ENCODE peak calls at places on chromosomes 3 and 15, in eight cellular contexts. One of them, this sample, is unnamed.

GRCh38 chr15:85766007-85766831 is 28.5 kb downstream of the KLHL25 start:
- DNase-seq in PC-9: no peak
- DNase-seq in H9: no peak
- DNase-seq in breast epithelium: no peak
- DNase-seq in GM13976: no peak
- DNase-seq in hepatocyte: peak; percentile 54
- DNase-seq in colonic mucosa: no peak
- DNase-seq in mammary epithelial cell: no peak
- DNase-seq in this sample: no peak

GRCh38 chr3:69763976-69764851 is 24.9 kb downstream of the MITF start:
- DNase-seq in PC-9: no peak
- DNase-seq in H9: no peak
- DNase-seq in breast epithelium: no peak
- DNase-seq in GM13976: peak; percentile 10
- DNase-seq in hepatocyte: no peak
- DNase-seq in colonic mucosa: no peak
- DNase-seq in mammary epithelial cell: no peak
- DNase-seq in this sample: no peak

GRCh38 chr15:101618861-101619614 is 33.1 kb downstream of the TM2D3 start:
- DNase-seq in PC-9: no peak
- DNase-seq in H9: no peak
- DNase-seq in breast epithelium: no peak
- DNase-seq in GM13976: no peak
- DNase-seq in hepatocyte: no peak
- DNase-seq in colonic mucosa: no peak
- DNase-seq in mammary epithelial cell: no peak
- DNase-seq in this sample: no peak

GRCh38 chr15:81311834-81312459 is 12.0 kb downstream of the STARD5 start:
- DNase-seq in PC-9: no peak
- DNase-seq in H9: no peak
- DNase-seq in breast epithelium: no peak
- DNase-seq in GM13976: no peak
- DNase-seq in hepatocyte: no peak
- DNase-seq in colonic mucosa: no peak
- DNase-seq in mammary epithelial cell: no peak
- DNase-seq in this sample: no peak

GRCh38 chr3:120693439-120694172 is 11.6 kb upstream of the HGD start:
- DNase-seq in PC-9: peak; percentile 62
- DNase-seq in H9: no peak
- DNase-seq in breast epithelium: no peak
- DNase-seq in GM13976: no peak
- DNase-seq in hepatocyte: peak; percentile 40
- DNase-seq in colonic mucosa: no peak
- DNase-seq in mammary epithelial cell: peak; percentile 27
- DNase-seq in this sample: no peak

GRCh38 chr3:114383875-114384557 is 90.2 kb downstream of the TIGIT start:
- DNase-seq in PC-9: peak; percentile 38
- DNase-seq in H9: peak; percentile 78
- DNase-seq in breast epithelium: peak; percentile 72
- DNase-seq in GM13976: peak; percentile 55
- DNase-seq in hepatocyte: peak; percentile 88
- DNase-seq in colonic mucosa: peak; percentile 81
- DNase-seq in mammary epithelial cell: peak; percentile 66
- DNase-seq in this sample: peak; percentile 40

GRCh38 chr3:134356411-134357040 is 17.7 kb downstream of the AMOTL2 start:
- DNase-seq in PC-9: no peak
- DNase-seq in H9: no peak
- DNase-seq in breast epithelium: no peak
- DNase-seq in GM13976: no peak
- DNase-seq in hepatocyte: no peak
- DNase-seq in colonic mucosa: no peak
- DNase-seq in mammary epithelial cell: no peak
- DNase-seq in this sample: no peak

GRCh38 chr3:74409066-74409465 is 205.4 kb downstream of the CNTN3 start:
- DNase-seq in PC-9: no peak
- DNase-seq in H9: no peak
- DNase-seq in breast epithelium: no peak
- DNase-seq in GM13976: no peak
- DNase-seq in hepatocyte: no peak
- DNase-seq in colonic mucosa: no peak
- DNase-seq in mammary epithelial cell: peak; percentile 49
- DNase-seq in this sample: no peak

GRCh38 chr15:62906627-62907026 is 135.9 kb upstream of the TPM1 start:
- DNase-seq in PC-9: no peak
- DNase-seq in H9: no peak
- DNase-seq in breast epithelium: no peak
- DNase-seq in GM13976: no peak
- DNase-seq in hepatocyte: no peak
- DNase-seq in colonic mucosa: no peak
- DNase-seq in mammary epithelial cell: no peak
- DNase-seq in this sample: no peak

GRCh38 chr3:119301001-119301400 is 6.8 kb downstream of the ARHGAP31 start:
- DNase-seq in PC-9: no peak
- DNase-seq in H9: no peak
- DNase-seq in breast epithelium: peak; percentile 57
- DNase-seq in GM13976: no peak
- DNase-seq in hepatocyte: no peak
- DNase-seq in colonic mucosa: no peak
- DNase-seq in mammary epithelial cell: no peak
- DNase-seq in this sample: no peak

GRCh38 chr3:127038476-127038875 is 55.6 kb downstream of the PLXNA1 start:
- DNase-seq in PC-9: no peak
- DNase-seq in H9: no peak
- DNase-seq in breast epithelium: no peak
- DNase-seq in GM13976: no peak
- DNase-seq in hepatocyte: no peak
- DNase-seq in colonic mucosa: no peak
- DNase-seq in mammary epithelial cell: no peak
- DNase-seq in this sample: no peak

GRCh38 chr3:156681003-156681402 is 6.6 kb downstream of the TIPARP start:
- DNase-seq in PC-9: peak; percentile 99
- DNase-seq in H9: peak; percentile 46
- DNase-seq in breast epithelium: peak; percentile 69
- DNase-seq in GM13976: no peak
- DNase-seq in hepatocyte: peak; percentile 73
- DNase-seq in colonic mucosa: no peak
- DNase-seq in mammary epithelial cell: peak; percentile 97
- DNase-seq in this sample: no peak

GRCh38 chr3:71406945-71407629 is 176.4 kb downstream of the FOXP1 start:
- DNase-seq in PC-9: no peak
- DNase-seq in H9: no peak
- DNase-seq in breast epithelium: no peak
- DNase-seq in GM13976: no peak
- DNase-seq in hepatocyte: no peak
- DNase-seq in colonic mucosa: no peak
- DNase-seq in mammary epithelial cell: no peak
- DNase-seq in this sample: no peak

GRCh38 chr3:192914873-192915272 is 2.8 kb downstream of the MB21D2 start:
- DNase-seq in PC-9: no peak
- DNase-seq in H9: no peak
- DNase-seq in breast epithelium: no peak
- DNase-seq in GM13976: no peak
- DNase-seq in hepatocyte: no peak
- DNase-seq in colonic mucosa: no peak
- DNase-seq in mammary epithelial cell: no peak
- DNase-seq in this sample: no peak

GRCh38 chr3:17518189-17519059 is 224.0 kb downstream of the TBC1D5 start:
- DNase-seq in PC-9: no peak
- DNase-seq in H9: peak; percentile 55
- DNase-seq in breast epithelium: no peak
- DNase-seq in GM13976: no peak
- DNase-seq in hepatocyte: no peak
- DNase-seq in colonic mucosa: no peak
- DNase-seq in mammary epithelial cell: no peak
- DNase-seq in this sample: no peak

GRCh38 chr3:147360936-147361670 is 45.2 kb downstream of the ZIC4 start:
- DNase-seq in PC-9: no peak
- DNase-seq in H9: peak; percentile 65
- DNase-seq in breast epithelium: no peak
- DNase-seq in GM13976: no peak
- DNase-seq in hepatocyte: peak; percentile 29
- DNase-seq in colonic mucosa: no peak
- DNase-seq in mammary epithelial cell: no peak
- DNase-seq in this sample: no peak

GRCh38 chr15:45091161-45091560 is 22.8 kb downstream of the DUOX2 start:
- DNase-seq in PC-9: no peak
- DNase-seq in H9: no peak
- DNase-seq in breast epithelium: no peak
- DNase-seq in GM13976: no peak
- DNase-seq in hepatocyte: peak; percentile 51
- DNase-seq in colonic mucosa: no peak
- DNase-seq in mammary epithelial cell: no peak
- DNase-seq in this sample: no peak

DNA sequence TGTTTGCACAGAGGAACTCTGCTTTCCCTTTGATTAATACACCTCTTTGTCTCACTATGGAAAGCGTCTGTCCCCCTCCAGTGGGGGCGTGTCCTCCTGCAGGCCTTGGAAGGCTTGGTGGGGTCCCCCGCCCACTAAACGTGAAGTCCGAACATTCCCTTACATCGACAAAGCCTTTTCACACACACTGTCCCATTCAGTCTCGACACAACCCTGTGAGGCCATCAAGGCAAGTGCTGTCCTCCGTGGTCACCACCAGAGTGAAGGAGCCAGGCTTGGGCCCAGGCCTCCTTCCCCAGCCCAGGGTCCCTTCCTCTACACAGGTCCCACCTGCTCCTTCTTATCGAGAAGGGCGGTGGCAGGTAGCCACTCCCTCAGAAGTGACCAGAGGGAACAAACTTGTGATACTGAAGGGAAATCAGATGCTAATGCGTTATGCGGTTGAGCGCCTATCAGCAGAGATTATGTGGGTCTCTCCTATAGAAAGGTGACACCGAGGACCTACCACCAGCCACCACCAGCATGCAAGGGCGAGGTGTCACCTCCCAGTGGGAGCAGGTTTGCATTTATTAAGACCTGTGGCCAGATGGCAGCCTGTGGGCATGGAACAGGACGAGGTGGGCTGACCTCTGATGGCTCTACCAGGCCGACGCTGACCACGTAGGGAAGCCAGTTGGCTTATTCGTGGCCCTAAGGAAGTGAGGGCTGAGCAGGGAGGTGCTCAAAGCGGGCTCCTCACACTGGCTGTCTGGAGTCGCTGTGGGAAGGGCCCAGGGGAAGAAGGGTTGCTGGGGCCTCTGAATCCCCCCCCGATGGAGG is 6.6 kb downstream of the NRROS start:
- DNase-seq in PC-9: no peak
- DNase-seq in H9: no peak
- DNase-seq in breast epithelium: no peak
- DNase-seq in GM13976: no peak
- DNase-seq in hepatocyte: no peak
- DNase-seq in colonic mucosa: no peak
- DNase-seq in mammary epithelial cell: no peak
- DNase-seq in this sample: no peak
- TF ChIP-seq CTCF in PC-9: no peak
- TF ChIP-seq CTCF in H9: no peak
- TF ChIP-seq CTCF in breast epithelium: no peak
- TF ChIP-seq CTCF in GM13976: no peak
- TF ChIP-seq CTCF in hepatocyte: no peak
- TF ChIP-seq CTCF in colonic mucosa: no peak
- TF ChIP-seq CTCF in mammary epithelial cell: no peak
- TF ChIP-seq CTCF in this sample: no peak

DNA sequence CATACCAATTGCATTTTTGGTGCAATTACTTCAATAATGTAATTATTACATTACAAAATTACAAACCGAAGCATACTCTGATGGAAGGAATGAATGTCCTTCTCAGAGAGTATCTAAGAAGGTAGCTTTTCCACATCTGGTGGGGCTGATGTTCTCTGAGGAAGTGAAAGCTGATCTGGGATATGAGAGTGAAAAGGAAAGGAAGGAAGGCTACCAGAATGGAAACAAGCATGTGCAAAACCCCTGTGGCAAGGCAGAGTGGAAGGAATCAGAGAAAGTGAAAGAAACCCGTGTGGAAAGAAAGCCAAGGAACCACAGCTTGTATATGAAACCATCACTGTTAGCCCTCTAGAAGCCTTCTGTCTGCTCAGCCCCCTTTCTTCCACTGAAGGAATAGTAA is 35.3 kb upstream of the GOLGA8A start:
- DNase-seq in PC-9: no peak
- DNase-seq in H9: no peak
- DNase-seq in breast epithelium: no peak
- DNase-seq in GM13976: no peak
- DNase-seq in hepatocyte: no peak
- DNase-seq in colonic mucosa: no peak
- DNase-seq in mammary epithelial cell: no peak
- DNase-seq in this sample: no peak
- TF ChIP-seq CTCF in PC-9: no peak
- TF ChIP-seq CTCF in H9: no peak
- TF ChIP-seq CTCF in breast epithelium: no peak
- TF ChIP-seq CTCF in GM13976: no peak
- TF ChIP-seq CTCF in hepatocyte: no peak
- TF ChIP-seq CTCF in colonic mucosa: no peak
- TF ChIP-seq CTCF in mammary epithelial cell: no peak
- TF ChIP-seq CTCF in this sample: no peak

DNA sequence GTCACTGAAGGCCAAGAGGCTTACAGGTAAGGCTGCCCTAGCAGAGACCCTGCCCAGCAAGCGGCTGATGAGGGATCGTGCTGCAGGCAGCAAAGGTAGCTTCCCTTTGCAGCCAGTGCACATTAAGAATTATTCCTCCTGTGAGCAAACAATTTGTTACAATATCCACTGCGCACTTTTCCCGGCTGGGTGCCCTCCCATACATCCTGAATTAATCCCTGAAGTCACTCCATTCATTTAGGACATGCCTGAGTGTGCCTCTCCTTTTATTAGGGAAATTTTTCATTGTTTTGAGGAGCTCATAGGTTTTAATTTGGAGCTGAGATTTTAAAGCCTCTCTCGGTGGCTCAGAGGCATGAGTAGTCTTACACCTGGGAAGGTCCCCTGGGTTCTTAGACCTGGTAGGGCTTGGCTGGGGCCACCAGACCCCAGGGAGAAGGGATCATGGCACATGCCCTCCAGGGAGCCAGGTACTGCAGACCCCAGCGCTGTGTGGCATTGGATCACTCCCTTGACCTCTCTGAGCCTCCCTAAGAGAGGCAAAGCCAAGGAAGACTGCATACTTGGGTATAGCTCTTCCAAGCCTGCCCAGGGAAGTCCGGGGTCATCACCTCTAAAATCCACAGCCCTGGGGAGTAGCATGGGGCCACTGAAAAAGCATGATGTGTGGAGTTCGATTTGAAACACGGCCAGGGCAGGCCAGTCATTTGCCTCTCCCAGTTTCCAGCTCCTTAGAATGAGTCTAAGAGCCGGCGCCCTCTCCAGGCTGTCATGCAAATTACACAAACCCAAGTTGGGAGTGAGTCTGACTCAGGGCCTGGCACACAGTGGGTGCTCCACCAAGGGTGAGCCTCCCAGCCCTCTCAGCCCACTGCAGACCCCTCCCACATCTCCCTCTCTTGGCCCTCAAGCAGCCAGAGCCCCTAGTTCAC is 151.9 kb upstream of the LINGO1 start:
- DNase-seq in PC-9: no peak
- DNase-seq in H9: peak; percentile 70
- DNase-seq in breast epithelium: no peak
- DNase-seq in GM13976: peak; percentile 77
- DNase-seq in hepatocyte: peak; percentile 21
- DNase-seq in colonic mucosa: peak; percentile 25
- DNase-seq in mammary epithelial cell: no peak
- DNase-seq in this sample: no peak
- TF ChIP-seq CTCF in PC-9: peak; percentile 63
- TF ChIP-seq CTCF in H9: peak; percentile 77
- TF ChIP-seq CTCF in breast epithelium: no peak
- TF ChIP-seq CTCF in GM13976: peak; percentile 5
- TF ChIP-seq CTCF in hepatocyte: peak; percentile 16
- TF ChIP-seq CTCF in colonic mucosa: peak; percentile 26
- TF ChIP-seq CTCF in mammary epithelial cell: peak; percentile 33
- TF ChIP-seq CTCF in this sample: no peak

GRCh38 chr3:79380581-79380980 is 387.2 kb downstream of the ROBO1 start:
- DNase-seq in PC-9: no peak
- DNase-seq in H9: no peak
- DNase-seq in breast epithelium: no peak
- DNase-seq in GM13976: no peak
- DNase-seq in hepatocyte: no peak
- DNase-seq in colonic mucosa: no peak
- DNase-seq in mammary epithelial cell: no peak
- DNase-seq in this sample: no peak
- TF ChIP-seq CTCF in PC-9: no peak
- TF ChIP-seq CTCF in H9: no peak
- TF ChIP-seq CTCF in breast epithelium: no peak
- TF ChIP-seq CTCF in GM13976: no peak
- TF ChIP-seq CTCF in hepatocyte: no peak
- TF ChIP-seq CTCF in colonic mucosa: no peak
- TF ChIP-seq CTCF in mammary epithelial cell: no peak
- TF ChIP-seq CTCF in this sample: no peak

This sample was measured in activated B cell treated with CpG ODN at 0.5 μM for 24 hours.